ENCODE peak calls at places on chromosomes 13 and 19, in seven cellular contexts. Y is body of pancreas, H is lung, E is psoas muscle, B is sigmoid colon, O is fibroblast of lung, X is dorsolateral prefrontal cortex. D is an unnamed sample.

GRCh38 chr19:49315111-49315510 is 9.9 kb downstream of the SLC6A16 start:
- DNase-seq in X (no peak), B (no peak), O (no peak), E (no peak), H (peak), Y (no peak), D (no peak)

GRCh38 chr19:23787106-23787505 is 28.4 kb upstream of the ZNF681 start:
- DNase-seq in H (peak), Y (no peak), B (no peak), O (peak), E (no peak), X (no peak), D (no peak)

GRCh38 chr19:49852631-49853126 is 1.7 kb downstream of the PTOV1 start:
- DNase-seq in Y (peak), E (no peak), O (no peak), B (no peak), H (no peak), X (no peak), D (no peak)

GRCh38 chr13:79973533-79973963 is 367.4 kb downstream of the SPRY2 start:
- DNase-seq in H (no peak), B (no peak), O (no peak), Y (peak), X (no peak), E (peak), D (no peak)

GRCh38 chr19:43464089-43464775 is 1.2 kb downstream of the LYPD3 start:
- DNase-seq in B (no peak), X (peak), H (peak), O (no peak), Y (peak), E (peak), D (peak)

GRCh38 chr13:75258159-75258782 is 223.7 kb downstream of the TBC1D4 start:
- DNase-seq in E (no peak), B (no peak), O (peak), H (no peak), Y (no peak), X (no peak), D (no peak)

GRCh38 chr13:105196052-105196451 is 1339.4 kb downstream of the EFNB2 start:
- DNase-seq in B (no peak), E (no peak), X (no peak), Y (no peak), H (no peak), O (peak), D (no peak)

GRCh38 chr19:58328999-58329398 is 2.2 kb downstream of the ZSCAN22 start:
- DNase-seq in H (no peak), O (no peak), Y (no peak), X (no peak), E (no peak), B (no peak), D (no peak)

GRCh38 chr19:41691268-41691970 is 3.3 kb upstream of the CEACAM7 start:
- DNase-seq in H (no peak), B (no peak), Y (peak), O (no peak), E (no peak), X (no peak), D (peak)

GRCh38 chr13:73339086-73339485 is 280.3 kb downstream of the KLF5 start:
- DNase-seq in X (no peak), B (no peak), Y (no peak), H (no peak), E (no peak), O (no peak), D (no peak)

GRCh38 chr13:35984776-35985453 is 146.3 kb downstream of the DCLK1 start:
- DNase-seq in X (peak), O (no peak), E (no peak), B (no peak), Y (no peak), H (no peak), D (no peak)

GRCh38 chr13:77833331-77833863 is 85.2 kb downstream of the EDNRB start:
- DNase-seq in X (no peak), B (no peak), H (no peak), E (no peak), O (peak), Y (no peak), D (no peak)

GRCh38 chr13:49521216-49521615 is 25.5 kb downstream of the PHF11 start:
- DNase-seq in Y (no peak), O (no peak), E (no peak), B (no peak), X (no peak), H (no peak), D (no peak)
- H3K27ac ChIP-seq in Y (no peak), O (no peak), E (no peak), B (no peak), X (no peak), H (no peak), D (no peak)

DNA sequence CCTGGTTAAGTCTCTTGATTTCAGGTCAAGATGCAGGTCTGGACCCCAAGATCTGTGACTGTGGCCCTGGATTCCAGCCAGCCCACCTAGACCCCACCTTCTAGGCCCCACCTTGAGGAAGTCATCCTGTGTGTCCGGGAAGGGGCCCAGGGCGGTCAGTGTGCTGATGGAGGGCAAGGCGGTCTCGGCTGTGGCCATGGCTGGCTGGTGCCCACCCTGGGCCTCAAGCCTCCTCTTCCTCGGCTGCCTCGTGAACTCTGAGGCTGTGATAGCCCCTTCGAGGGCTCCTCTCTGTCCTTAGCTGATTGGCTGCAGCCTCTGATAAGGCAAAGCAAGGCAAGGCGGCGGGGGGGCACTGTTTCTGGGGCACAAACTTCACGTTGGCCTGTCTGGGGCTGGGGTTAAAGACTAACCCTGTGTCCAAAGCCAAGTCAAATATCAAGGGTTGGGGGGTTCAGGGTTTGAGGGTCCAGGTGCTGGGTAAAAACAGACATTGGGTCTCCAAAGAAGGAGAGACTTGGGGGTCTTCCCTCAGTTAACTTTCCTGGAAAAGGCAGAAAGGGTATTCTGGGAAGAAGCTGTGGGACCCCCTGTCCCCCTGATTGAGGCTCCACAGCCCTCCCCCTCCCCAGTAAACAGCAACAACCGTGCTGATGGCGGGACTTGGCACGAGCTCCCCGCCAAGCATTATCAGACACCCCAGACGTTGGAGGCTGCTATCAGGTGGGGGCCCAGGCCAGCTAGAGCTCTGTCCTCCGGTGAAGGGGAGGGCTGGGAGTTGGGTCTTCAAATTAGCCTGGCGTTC is at the start of gene KLF1:
- DNase-seq in B (no peak), E (no peak), O (no peak), H (no peak), Y (no peak), X (no peak), D (no peak)
- H3K4me3 ChIP-seq in B (peak), E (peak), O (no peak), H (no peak), Y (no peak), X (peak), D (no peak)

DNA sequence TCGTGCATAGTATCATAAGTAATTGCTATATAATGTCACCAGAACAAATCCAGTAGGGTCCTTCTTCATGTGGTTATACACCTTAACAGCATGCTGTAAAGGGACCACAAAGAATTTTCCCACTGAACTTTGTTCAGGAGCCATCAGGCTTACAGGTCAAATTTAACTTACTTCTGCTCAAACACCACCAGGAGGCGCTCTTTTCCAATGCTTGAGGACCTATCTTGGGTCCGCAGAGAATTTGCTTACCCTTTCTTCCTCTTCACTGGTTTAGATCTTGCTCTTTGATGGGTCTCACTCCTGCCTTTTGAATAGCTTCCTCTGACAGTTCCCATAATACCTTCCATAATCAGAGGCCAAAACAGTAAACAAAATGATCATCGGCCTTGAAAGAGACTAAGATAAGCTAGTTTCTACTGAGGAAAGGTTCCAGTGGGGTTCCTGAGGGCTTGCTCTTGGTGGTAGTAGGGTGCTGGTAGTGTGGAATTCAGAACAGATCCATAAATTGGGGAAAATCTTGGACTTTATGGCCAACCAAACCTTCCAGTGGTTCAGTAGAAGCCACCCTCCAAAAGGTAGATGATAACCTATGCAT is 37.4 kb downstream of the SCGB2B2 start:
- DNase-seq in E (no peak), Y (peak), X (no peak), O (peak), H (peak), B (no peak), D (peak)
- H3K27ac ChIP-seq in E (no peak), Y (no peak), X (no peak), O (no peak), H (no peak), B (no peak), D (no peak)

GRCh38 chr19:7292352-7292949 is 1.8 kb downstream of the INSR start:
- DNase-seq in E (no peak), X (no peak), B (no peak), H (no peak), O (no peak), Y (no peak), D (no peak)
- H3K4me3 ChIP-seq in E (peak), X (peak), B (peak), H (peak), O (peak), Y (peak), D (peak)